ENCODE peak calls at places on chromosome 15, in seven cellular contexts. X is cardiac muscle cell; G is H9; T is naive thymus-derived CD4-positive, alpha-beta T cell; Y is fibroblast of lung; I is CD8-positive, alpha-beta T cell; K is uterus. C is an unnamed sample. For H3K4me1, the result is how much of the 10 kb centered on the place peaks cover.

GRCh38 chr15:93274276-93274675 is 185.3 kb upstream of the RGMA start:
- DNase-seq in I (no peak), X (no peak), Y (no peak), G (no peak), K (no peak), T (no peak), C (peak)

GRCh38 chr15:79740581-79740980 is 156.2 kb downstream of the MTHFS start:
- DNase-seq in Y (no peak), T (no peak), K (no peak), I (no peak), X (no peak), G (no peak), C (no peak)

GRCh38 chr15:34709866-34710265 is 44.9 kb downstream of the GJD2 start:
- DNase-seq in Y (peak), I (no peak), G (no peak), T (no peak), X (no peak), K (no peak), C (no peak)

GRCh38 chr15:33067456-33067855 is 127.1 kb downstream of the FMN1 start:
- DNase-seq in T (no peak), I (no peak), X (no peak), G (no peak), K (no peak), Y (peak), C (peak)

GRCh38 chr15:95603802-95604201 is 726.7 kb upstream of the NR2F2 start:
- DNase-seq in K (no peak), T (no peak), I (no peak), G (no peak), Y (no peak), X (no peak), C (no peak)

GRCh38 chr15:26438316-26438715 is 334.6 kb downstream of the GABRB3 start:
- DNase-seq in K (no peak), G (no peak), T (no peak), X (no peak), Y (no peak), I (no peak), C (no peak)

GRCh38 chr15:61661791-61662190 is 398.5 kb downstream of the VPS13C start:
- DNase-seq in Y (peak), T (no peak), K (peak), X (no peak), G (no peak), I (no peak), C (no peak)

GRCh38 chr15:25179673-25180511 is 225.1 kb downstream of the SNRPN start:
- DNase-seq in K (peak), G (peak), Y (no peak), T (peak), X (no peak), I (peak), C (no peak)

GRCh38 chr15:40114218-40114617 is 5.5 kb upstream of the BMF start:
- DNase-seq in T (no peak), X (no peak), G (no peak), Y (no peak), K (no peak), I (no peak), C (no peak)

GRCh38 chr15:39592500-39592899 is 11.6 kb downstream of the THBS1 start:
- DNase-seq in K (no peak), X (no peak), T (no peak), I (no peak), G (no peak), Y (peak), C (no peak)

GRCh38 chr15:95486224-95486623 is 844.3 kb upstream of the NR2F2 start:
- DNase-seq in Y (peak), T (no peak), K (no peak), I (no peak), X (no peak), G (no peak), C (no peak)

GRCh38 chr15:74750759-74751158 is 2.1 kb downstream of the CYP1A2 start:
- DNase-seq in I (no peak), K (no peak), Y (no peak), T (no peak), X (no peak), G (no peak), C (no peak)

GRCh38 chr15:32889189-32889588 is 171.4 kb downstream of the GREM1 start:
- DNase-seq in G (no peak), T (no peak), I (no peak), K (no peak), Y (no peak), X (no peak), C (no peak)

GRCh38 chr15:83733206-83733605 is 79.3 kb downstream of the ADAMTSL3 start:
- DNase-seq in X (no peak), Y (peak), I (no peak), K (no peak), T (no peak), G (no peak), C (peak)

GRCh38 chr15:62165793-62166380 is 802 bp upstream of the C2CD4B start:
- DNase-seq in G (no peak), Y (no peak), T (no peak), I (no peak), X (no peak), K (no peak), C (no peak)

DNA sequence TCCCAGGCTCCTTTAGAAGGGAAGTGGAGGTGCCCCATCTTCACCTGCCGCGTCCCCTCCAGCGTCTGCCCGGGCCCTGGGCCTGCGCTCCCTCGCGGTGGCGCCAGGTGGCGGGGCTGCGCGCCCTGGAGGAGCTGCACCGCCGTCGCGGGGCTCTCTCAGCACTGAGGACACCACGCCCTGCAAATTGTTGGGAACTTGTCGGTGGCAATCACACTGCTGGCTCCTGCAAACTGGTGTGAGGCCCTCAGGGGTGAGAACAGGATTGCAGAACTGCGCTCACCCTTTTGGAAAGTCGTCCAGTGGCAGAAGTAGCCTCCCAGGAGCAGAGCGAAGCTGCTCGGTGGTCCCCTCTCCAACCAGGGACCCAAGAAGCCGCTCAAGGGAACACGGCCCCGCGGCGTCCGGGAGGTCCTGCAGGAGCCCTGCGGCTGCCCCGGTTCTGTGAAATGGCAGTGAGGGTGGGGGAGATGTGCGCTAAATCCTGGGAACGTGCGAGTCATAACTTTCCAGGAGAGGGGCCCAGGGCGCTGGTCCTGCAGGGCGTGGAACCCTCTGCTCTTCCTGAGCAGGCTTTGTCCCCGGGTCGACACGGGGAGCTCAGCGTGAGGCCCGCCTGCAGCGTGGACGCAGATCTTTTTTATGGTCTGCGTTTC is 995 bp upstream of the LRRK1 start:
- DNase-seq in G (peak), Y (peak), T (peak), K (peak), X (peak), I (peak), C (no peak)
- H3K4me1 ChIP-seq in G (under half), Y (under half), T (under half), K (under half), X (under half), I (under half), C (under half)

DNA sequence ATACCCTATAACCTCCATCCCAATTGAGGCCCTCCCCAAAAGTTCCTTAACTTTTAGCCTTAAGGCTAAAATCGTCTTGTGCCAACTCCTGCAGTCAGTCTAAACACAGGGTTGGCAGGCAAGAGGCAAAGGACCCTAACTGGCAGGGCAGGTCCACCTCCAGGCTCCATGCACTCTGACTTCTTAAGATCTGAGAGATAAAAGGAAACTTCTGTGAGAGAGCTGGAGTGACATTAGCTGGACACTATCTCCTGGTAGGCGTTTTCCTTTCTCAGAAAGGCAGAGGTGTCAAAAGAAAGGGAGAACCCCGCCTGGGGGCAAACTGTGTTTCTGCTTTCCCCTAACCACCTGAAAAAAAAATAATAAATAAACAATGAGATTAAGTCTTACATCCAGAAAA is 3.6 kb downstream of the CHSY1 start:
- DNase-seq in I (no peak), Y (no peak), T (no peak), K (no peak), G (no peak), X (no peak), C (no peak)
- H3K4me1 ChIP-seq in I (half or more), Y (under half), T (half or more), K (under half), G (under half), X (under half), C (under half)

GRCh38 chr15:57224664-57225063 is 151.6 kb upstream of the CGNL1 start:
- DNase-seq in T (no peak), G (no peak), Y (peak), X (no peak), K (no peak), I (no peak), C (no peak)

GRCh38 chr15:57227181-57227580 is 149.1 kb upstream of the CGNL1 start:
- DNase-seq in G (no peak), K (no peak), Y (peak), T (no peak), I (no peak), X (no peak), C (no peak)

GRCh38 chr15:57223345-57223744 is 153.0 kb upstream of the CGNL1 start:
- DNase-seq in Y (peak), I (no peak), K (no peak), T (no peak), G (no peak), X (no peak), C (no peak)

GRCh38 chr15:57220220-57220619 is 156.1 kb upstream of the CGNL1 start:
- DNase-seq in Y (peak), G (no peak), T (no peak), X (no peak), I (no peak), K (no peak), C (no peak)

DNA sequence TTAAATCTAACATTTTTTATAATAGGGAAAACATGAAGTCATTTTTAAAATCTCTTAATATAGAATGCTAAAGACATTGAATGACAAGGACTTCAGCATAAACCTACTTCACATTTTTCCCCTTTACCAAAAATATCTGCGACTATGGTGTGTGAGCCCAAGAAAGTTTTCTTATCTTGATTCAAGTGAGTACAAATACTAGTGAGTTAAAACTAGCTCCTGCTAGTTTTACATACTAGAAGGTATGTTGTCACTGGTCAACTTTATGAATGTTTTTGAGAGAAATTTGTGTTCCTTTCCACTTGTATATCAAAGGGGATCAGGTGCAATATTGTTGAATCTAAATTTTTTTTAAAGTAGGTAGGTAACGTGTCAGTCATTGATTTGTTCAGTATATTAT is 152.4 kb upstream of the CGNL1 start:
- DNase-seq in K (no peak), T (no peak), I (no peak), Y (no peak), X (no peak), G (no peak), C (no peak)
- H3K4me1 ChIP-seq in K (under half), T (under half), I (under half), Y (under half), X (under half), G (under half), C (under half)

GRCh38 chr15:78054971-78055370 is 22.5 kb downstream of the TBC1D2B start:
- DNase-seq in I (peak), G (no peak), K (no peak), T (no peak), X (no peak), Y (no peak), C (no peak)
- H3K4me1 ChIP-seq in I (half or more), G (under half), K (under half), T (half or more), X (under half), Y (under half), C (under half)

C was measured in SJCRH30.